ENCODE peak calls at places on chromosomes 3 and 15, in seven cellular contexts. One of them, this sample, is unnamed.

GRCh38 chr3:134325722-134326121 is 48.5 kb downstream of the AMOTL2 start:
- DNase-seq in nephron progenitor cell: no peak
- DNase-seq in heart left ventricle: no peak
- DNase-seq in fibroblast of the aortic adventitia: no peak
- DNase-seq in lung: peak; percentile 56
- DNase-seq in spleen: no peak
- DNase-seq in mesothelial cell of epicardium: no peak
- DNase-seq in this sample: no peak

GRCh38 chr3:189688296-189688695 is 57.1 kb downstream of the TP63 start:
- DNase-seq in fibroblast of the aortic adventitia: no peak
- DNase-seq in mesothelial cell of epicardium: no peak
- DNase-seq in nephron progenitor cell: no peak
- DNase-seq in spleen: no peak
- DNase-seq in lung: no peak
- DNase-seq in heart left ventricle: no peak
- DNase-seq in this sample: no peak

GRCh38 chr3:126714296-126714900 is 10.4 kb downstream of the CHCHD6 start:
- DNase-seq in fibroblast of the aortic adventitia: no peak
- DNase-seq in spleen: no peak
- DNase-seq in heart left ventricle: no peak
- DNase-seq in mesothelial cell of epicardium: no peak
- DNase-seq in nephron progenitor cell: no peak
- DNase-seq in lung: no peak
- DNase-seq in this sample: no peak

GRCh38 chr3:22587446-22587845 is 615.7 kb upstream of the UBE2E2 start:
- DNase-seq in fibroblast of the aortic adventitia: no peak
- DNase-seq in lung: no peak
- DNase-seq in mesothelial cell of epicardium: no peak
- DNase-seq in heart left ventricle: no peak
- DNase-seq in nephron progenitor cell: no peak
- DNase-seq in spleen: no peak
- DNase-seq in this sample: no peak

GRCh38 chr15:73686781-73687256 is 2.6 kb downstream of the CD276 start:
- DNase-seq in fibroblast of the aortic adventitia: peak; percentile 89
- DNase-seq in lung: no peak
- DNase-seq in spleen: peak; percentile 43
- DNase-seq in heart left ventricle: no peak
- DNase-seq in nephron progenitor cell: no peak
- DNase-seq in mesothelial cell of epicardium: no peak
- DNase-seq in this sample: no peak

GRCh38 chr3:104779324-104779723 is 587.4 kb upstream of the ALCAM start:
- DNase-seq in fibroblast of the aortic adventitia: no peak
- DNase-seq in lung: no peak
- DNase-seq in spleen: no peak
- DNase-seq in nephron progenitor cell: no peak
- DNase-seq in heart left ventricle: no peak
- DNase-seq in mesothelial cell of epicardium: no peak
- DNase-seq in this sample: no peak

GRCh38 chr3:171829841-171830559 is 13.1 kb upstream of the TMEM212 start:
- DNase-seq in lung: peak; percentile 49
- DNase-seq in spleen: peak; percentile 89
- DNase-seq in mesothelial cell of epicardium: peak; percentile 66
- DNase-seq in fibroblast of the aortic adventitia: peak; percentile 89
- DNase-seq in nephron progenitor cell: peak; percentile 61
- DNase-seq in heart left ventricle: peak; percentile 84
- DNase-seq in this sample: no peak

GRCh38 chr3:12194209-12194608 is 35.5 kb upstream of the TIMP4 start:
- DNase-seq in lung: no peak
- DNase-seq in heart left ventricle: no peak
- DNase-seq in mesothelial cell of epicardium: no peak
- DNase-seq in fibroblast of the aortic adventitia: peak; percentile 91
- DNase-seq in nephron progenitor cell: no peak
- DNase-seq in spleen: no peak
- DNase-seq in this sample: no peak

DNA sequence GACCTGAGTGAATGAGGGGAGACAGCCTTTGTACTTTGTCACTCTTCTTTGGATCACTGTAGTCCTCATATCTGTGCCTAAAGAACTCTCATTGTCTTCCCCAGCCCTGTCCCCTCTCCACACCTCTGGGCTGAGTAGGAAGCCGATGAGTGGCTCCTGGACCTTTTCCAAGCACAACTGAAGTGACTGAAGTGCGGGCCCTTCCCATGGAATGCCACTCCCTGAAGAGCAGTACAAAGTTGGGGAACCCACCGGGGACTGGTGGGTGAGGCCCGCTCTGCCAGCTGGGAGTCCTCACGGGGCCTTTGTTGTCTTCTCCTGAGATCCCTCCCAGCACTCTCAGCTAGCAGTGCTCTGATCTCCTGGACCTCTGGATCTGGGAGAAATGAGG is 90.1 kb downstream of the AAGAB start:
- DNase-seq in lung: peak; percentile 75
- DNase-seq in heart left ventricle: no peak
- DNase-seq in mesothelial cell of epicardium: no peak
- DNase-seq in spleen: no peak
- DNase-seq in nephron progenitor cell: no peak
- DNase-seq in fibroblast of the aortic adventitia: peak; percentile 49
- DNase-seq in this sample: no peak
- TF ChIP-seq CTCF in lung: no peak
- TF ChIP-seq CTCF in heart left ventricle: no peak
- TF ChIP-seq CTCF in mesothelial cell of epicardium: no peak
- TF ChIP-seq CTCF in spleen: no peak
- TF ChIP-seq CTCF in nephron progenitor cell: no peak
- TF ChIP-seq CTCF in fibroblast of the aortic adventitia: no peak
- TF ChIP-seq CTCF in this sample: no peak

DNA sequence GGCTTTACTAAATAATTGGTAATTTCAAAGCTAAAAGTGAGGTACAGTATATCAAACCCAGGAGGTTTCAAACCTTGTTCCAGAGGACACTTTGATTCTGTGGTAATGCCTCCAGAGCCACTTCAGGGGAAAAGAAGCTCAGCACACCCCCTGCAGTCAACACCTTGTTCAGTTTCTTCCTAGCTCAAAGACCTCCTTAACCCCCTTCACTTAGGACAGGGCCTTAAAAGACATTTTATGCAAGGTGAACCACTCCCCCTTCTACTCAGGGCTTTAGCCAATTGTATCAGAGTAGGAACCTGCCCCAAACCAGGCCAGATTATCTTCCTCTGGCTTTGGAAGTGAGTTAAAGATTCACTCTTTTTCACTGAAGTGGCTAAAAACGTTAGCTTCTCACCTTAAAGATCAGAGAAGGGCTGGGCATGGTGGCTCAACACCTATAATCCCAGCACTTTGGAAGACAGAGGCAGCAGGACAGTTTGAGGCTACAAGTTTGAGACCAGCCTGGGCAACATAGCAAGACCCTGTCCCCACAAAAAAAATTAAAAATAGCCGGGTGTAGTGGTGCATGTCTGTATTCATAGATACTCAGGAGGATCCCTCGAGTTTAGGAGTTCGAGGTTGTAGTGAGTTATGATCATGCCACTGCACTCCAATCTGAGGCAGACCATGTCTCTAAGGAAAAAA is 3.4 kb downstream of the DENND6A start:
- DNase-seq in spleen: no peak
- DNase-seq in mesothelial cell of epicardium: no peak
- DNase-seq in lung: no peak
- DNase-seq in heart left ventricle: no peak
- DNase-seq in fibroblast of the aortic adventitia: no peak
- DNase-seq in nephron progenitor cell: no peak
- DNase-seq in this sample: no peak
- TF ChIP-seq CTCF in spleen: no peak
- TF ChIP-seq CTCF in mesothelial cell of epicardium: no peak
- TF ChIP-seq CTCF in lung: no peak
- TF ChIP-seq CTCF in heart left ventricle: no peak
- TF ChIP-seq CTCF in fibroblast of the aortic adventitia: no peak
- TF ChIP-seq CTCF in nephron progenitor cell: no peak
- TF ChIP-seq CTCF in this sample: no peak

GRCh38 chr3:158094917-158095301 is 11.3 kb downstream of the SHOX2 start:
- DNase-seq in spleen: no peak
- DNase-seq in heart left ventricle: no peak
- DNase-seq in fibroblast of the aortic adventitia: no peak
- DNase-seq in mesothelial cell of epicardium: no peak
- DNase-seq in nephron progenitor cell: peak; percentile 22
- DNase-seq in lung: no peak
- DNase-seq in this sample: no peak
- TF ChIP-seq CTCF in spleen: no peak
- TF ChIP-seq CTCF in heart left ventricle: no peak
- TF ChIP-seq CTCF in fibroblast of the aortic adventitia: no peak
- TF ChIP-seq CTCF in mesothelial cell of epicardium: no peak
- TF ChIP-seq CTCF in nephron progenitor cell: no peak
- TF ChIP-seq CTCF in lung: no peak
- TF ChIP-seq CTCF in this sample: no peak

DNA sequence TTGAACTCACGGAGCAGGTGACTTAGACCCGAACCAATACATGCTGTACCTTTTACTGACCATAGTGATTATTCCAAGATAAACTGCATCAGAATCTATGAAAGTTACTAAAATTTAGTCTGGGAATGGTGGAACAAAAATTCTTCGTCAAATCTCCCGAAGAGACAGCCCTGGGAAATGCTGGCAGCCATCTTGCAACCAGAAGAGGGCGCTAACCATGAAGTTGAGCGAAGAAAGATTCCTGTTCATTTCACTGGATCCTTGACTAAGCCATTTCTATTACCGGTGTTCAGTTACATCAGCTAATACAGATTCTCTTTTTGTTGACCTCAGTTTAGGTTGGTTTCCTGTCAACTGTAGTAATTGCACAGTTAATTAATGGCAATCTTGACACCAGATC is 199.6 kb downstream of the SLC9A9 start:
- DNase-seq in heart left ventricle: no peak
- DNase-seq in spleen: no peak
- DNase-seq in lung: no peak
- DNase-seq in mesothelial cell of epicardium: no peak
- DNase-seq in fibroblast of the aortic adventitia: no peak
- DNase-seq in nephron progenitor cell: peak; percentile 21
- DNase-seq in this sample: no peak
- TF ChIP-seq CTCF in heart left ventricle: no peak
- TF ChIP-seq CTCF in spleen: no peak
- TF ChIP-seq CTCF in lung: no peak
- TF ChIP-seq CTCF in mesothelial cell of epicardium: peak; percentile 30
- TF ChIP-seq CTCF in fibroblast of the aortic adventitia: peak; percentile 22
- TF ChIP-seq CTCF in nephron progenitor cell: peak; percentile 42
- TF ChIP-seq CTCF in this sample: peak; percentile 11

GRCh38 chr3:58824285-58824684 is 157.7 kb upstream of the FAM3D start:
- DNase-seq in mesothelial cell of epicardium: peak; percentile 65
- DNase-seq in lung: no peak
- DNase-seq in spleen: no peak
- DNase-seq in nephron progenitor cell: peak; percentile 70
- DNase-seq in heart left ventricle: peak; percentile 8
- DNase-seq in fibroblast of the aortic adventitia: peak; percentile 79
- DNase-seq in this sample: no peak
- TF ChIP-seq CTCF in mesothelial cell of epicardium: peak; percentile 50
- TF ChIP-seq CTCF in lung: peak; percentile 11
- TF ChIP-seq CTCF in spleen: no peak
- TF ChIP-seq CTCF in nephron progenitor cell: peak; percentile 76
- TF ChIP-seq CTCF in heart left ventricle: peak; percentile 53
- TF ChIP-seq CTCF in fibroblast of the aortic adventitia: peak; percentile 80
- TF ChIP-seq CTCF in this sample: no peak

GRCh38 chr3:149527531-149528343 is 53.2 kb downstream of the TM4SF4 start:
- DNase-seq in lung: no peak
- DNase-seq in heart left ventricle: peak; percentile 39
- DNase-seq in mesothelial cell of epicardium: no peak
- DNase-seq in fibroblast of the aortic adventitia: no peak
- DNase-seq in spleen: no peak
- DNase-seq in nephron progenitor cell: no peak
- DNase-seq in this sample: no peak
- TF ChIP-seq CTCF in lung: peak; percentile 1
- TF ChIP-seq CTCF in heart left ventricle: peak; percentile 54
- TF ChIP-seq CTCF in mesothelial cell of epicardium: no peak
- TF ChIP-seq CTCF in fibroblast of the aortic adventitia: peak; percentile 20
- TF ChIP-seq CTCF in spleen: no peak
- TF ChIP-seq CTCF in nephron progenitor cell: no peak
- TF ChIP-seq CTCF in this sample: no peak

DNA sequence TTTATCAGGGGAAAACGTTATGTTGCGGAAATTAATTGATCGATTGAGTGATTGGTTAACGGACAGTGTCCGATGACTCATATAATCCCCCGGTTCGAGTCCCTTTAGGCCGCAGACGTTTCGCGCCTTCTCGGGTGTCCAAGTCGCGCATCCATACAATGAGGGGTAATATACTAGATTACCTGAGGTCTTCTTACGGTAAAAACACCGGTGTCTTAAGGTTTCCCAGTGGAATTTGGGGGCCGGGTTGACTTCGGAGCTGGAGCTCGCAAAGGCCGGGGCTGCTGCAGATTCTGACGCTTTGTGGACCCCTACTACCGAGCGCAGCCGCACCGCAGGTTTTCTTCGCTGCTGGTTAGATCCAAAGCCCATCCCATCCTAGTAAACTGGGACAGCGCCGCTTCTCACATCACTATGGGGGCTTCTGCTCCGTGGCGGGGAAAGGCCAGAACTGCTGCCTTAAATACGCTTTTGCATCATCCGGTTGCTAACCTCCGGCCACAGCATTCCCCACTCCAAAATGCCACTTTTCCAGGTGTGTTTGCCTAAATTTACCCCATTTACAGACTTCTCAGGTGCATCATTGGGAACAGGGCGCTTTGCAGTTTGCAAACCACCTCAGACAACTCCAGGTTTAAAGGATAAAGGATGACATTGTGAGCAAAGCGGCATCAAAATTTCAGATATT is 858 bp upstream of the SACM1L start:
- DNase-seq in lung: no peak
- DNase-seq in fibroblast of the aortic adventitia: no peak
- DNase-seq in mesothelial cell of epicardium: peak; percentile 62
- DNase-seq in heart left ventricle: no peak
- DNase-seq in spleen: peak; percentile 81
- DNase-seq in nephron progenitor cell: peak; percentile 57
- DNase-seq in this sample: peak; percentile 23
- TF ChIP-seq CTCF in lung: no peak
- TF ChIP-seq CTCF in fibroblast of the aortic adventitia: no peak
- TF ChIP-seq CTCF in mesothelial cell of epicardium: no peak
- TF ChIP-seq CTCF in heart left ventricle: no peak
- TF ChIP-seq CTCF in spleen: no peak
- TF ChIP-seq CTCF in nephron progenitor cell: no peak
- TF ChIP-seq CTCF in this sample: no peak